ENCODE peak calls at places on chromosomes 2 and 18, in five cellular contexts. One of them, this sample, is unnamed.
A peak's percentile ranks its signal among the peaks of the same experiment; 100 is the strongest.

GRCh38 chr2:151260492-151261239 is 997 bp downstream of the RBM43 start:
- DNase-seq in transverse colon: no peak
- DNase-seq in heart left ventricle: no peak
- DNase-seq in IMR-90: peak; percentile 43
- DNase-seq in breast epithelium: no peak
- DNase-seq in this sample: no peak

GRCh38 chr2:6626406-6627012 is 239.2 kb downstream of the CMPK2 start:
- DNase-seq in IMR-90: peak; percentile 72
- DNase-seq in transverse colon: no peak
- DNase-seq in heart left ventricle: no peak
- DNase-seq in breast epithelium: no peak
- DNase-seq in this sample: no peak

GRCh38 chr2:100882645-100883613 is 63.0 kb downstream of the NPAS2 start:
- DNase-seq in breast epithelium: no peak
- DNase-seq in transverse colon: peak; percentile 46
- DNase-seq in heart left ventricle: no peak
- DNase-seq in IMR-90: peak; percentile 38
- DNase-seq in this sample: peak; percentile 52

GRCh38 chr2:161370981-161371380 is 45.1 kb upstream of the TBR1 start:
- DNase-seq in heart left ventricle: no peak
- DNase-seq in breast epithelium: no peak
- DNase-seq in IMR-90: no peak
- DNase-seq in transverse colon: no peak
- DNase-seq in this sample: no peak

GRCh38 chr2:137208361-137208973 is 443.1 kb downstream of the THSD7B start:
- DNase-seq in IMR-90: no peak
- DNase-seq in breast epithelium: no peak
- DNase-seq in heart left ventricle: no peak
- DNase-seq in transverse colon: no peak
- DNase-seq in this sample: no peak

GRCh38 chr2:217075225-217075802 is 215.4 kb upstream of the TNP1 start:
- DNase-seq in IMR-90: peak; percentile 69
- DNase-seq in breast epithelium: no peak
- DNase-seq in transverse colon: no peak
- DNase-seq in heart left ventricle: peak; percentile 80
- DNase-seq in this sample: peak; percentile 63

GRCh38 chr2:53859354-53860159 is at the start of gene GPR75:
- DNase-seq in transverse colon: no peak
- DNase-seq in IMR-90: peak; percentile 17
- DNase-seq in breast epithelium: peak; percentile 57
- DNase-seq in heart left ventricle: peak; percentile 32
- DNase-seq in this sample: no peak

GRCh38 chr2:18614042-18614441 is 24.7 kb upstream of the NT5C1B start:
- DNase-seq in breast epithelium: no peak
- DNase-seq in heart left ventricle: no peak
- DNase-seq in IMR-90: peak; percentile 65
- DNase-seq in transverse colon: no peak
- DNase-seq in this sample: no peak

GRCh38 chr18:23634692-23635091 is 28.0 kb downstream of the ANKRD29 start:
- DNase-seq in IMR-90: no peak
- DNase-seq in breast epithelium: no peak
- DNase-seq in heart left ventricle: no peak
- DNase-seq in transverse colon: no peak
- DNase-seq in this sample: no peak

GRCh38 chr2:74991977-74992376 is 33.5 kb downstream of the POLE4 start:
- DNase-seq in transverse colon: no peak
- DNase-seq in heart left ventricle: no peak
- DNase-seq in breast epithelium: no peak
- DNase-seq in IMR-90: peak; percentile 73
- DNase-seq in this sample: no peak

GRCh38 chr2:149005471-149006077 is 32.9 kb upstream of the LYPD6B start:
- DNase-seq in breast epithelium: no peak
- DNase-seq in heart left ventricle: no peak
- DNase-seq in transverse colon: no peak
- DNase-seq in IMR-90: no peak
- DNase-seq in this sample: no peak

GRCh38 chr2:39593439-39594393 is 72.0 kb upstream of the TMEM178A start:
- DNase-seq in transverse colon: no peak
- DNase-seq in breast epithelium: no peak
- DNase-seq in IMR-90: peak; percentile 88
- DNase-seq in heart left ventricle: peak; percentile 57
- DNase-seq in this sample: peak; percentile 61

GRCh38 chr2:88831792-88832248 is 140.3 kb downstream of the RPIA start:
- DNase-seq in transverse colon: peak; percentile 83
- DNase-seq in IMR-90: peak; percentile 16
- DNase-seq in breast epithelium: no peak
- DNase-seq in heart left ventricle: no peak
- DNase-seq in this sample: peak; percentile 83

GRCh38 chr2:35160871-35161270 is 1194.7 kb upstream of the CRIM1 start:
- DNase-seq in transverse colon: no peak
- DNase-seq in heart left ventricle: no peak
- DNase-seq in IMR-90: no peak
- DNase-seq in breast epithelium: no peak
- DNase-seq in this sample: no peak

GRCh38 chr2:60414731-60415130 is 138.7 kb downstream of the BCL11A start:
- DNase-seq in IMR-90: peak; percentile 70
- DNase-seq in transverse colon: no peak
- DNase-seq in breast epithelium: no peak
- DNase-seq in heart left ventricle: no peak
- DNase-seq in this sample: no peak

GRCh38 chr2:86790828-86791561 is at the start of gene CD8A:
- DNase-seq in transverse colon: no peak
- DNase-seq in heart left ventricle: no peak
- DNase-seq in IMR-90: peak; percentile 11
- DNase-seq in breast epithelium: no peak
- DNase-seq in this sample: no peak

GRCh38 chr2:236366406-236366805 is 102.2 kb upstream of the ASB18 start:
- DNase-seq in transverse colon: no peak
- DNase-seq in IMR-90: no peak
- DNase-seq in breast epithelium: no peak
- DNase-seq in heart left ventricle: no peak
- DNase-seq in this sample: peak; percentile 4

GRCh38 chr18:75840131-75840530 is 412.6 kb upstream of the SMIM21 start:
- DNase-seq in breast epithelium: no peak
- DNase-seq in heart left ventricle: no peak
- DNase-seq in IMR-90: no peak
- DNase-seq in transverse colon: no peak
- DNase-seq in this sample: no peak

GRCh38 chr2:111185496-111186022 is 64.8 kb downstream of the BCL2L11 start:
- DNase-seq in IMR-90: no peak
- DNase-seq in breast epithelium: no peak
- DNase-seq in heart left ventricle: peak; percentile 42
- DNase-seq in transverse colon: peak; percentile 88
- DNase-seq in this sample: peak; percentile 86

GRCh38 chr2:30527411-30527810 is 80.4 kb downstream of the LCLAT1 start:
- DNase-seq in heart left ventricle: no peak
- DNase-seq in transverse colon: no peak
- DNase-seq in IMR-90: peak; percentile 70
- DNase-seq in breast epithelium: no peak
- DNase-seq in this sample: no peak

GRCh38 chr2:128145651-128146050 is 54.7 kb downstream of the UGGT1 start:
- DNase-seq in breast epithelium: no peak
- DNase-seq in IMR-90: peak; percentile 24
- DNase-seq in transverse colon: no peak
- DNase-seq in heart left ventricle: no peak
- DNase-seq in this sample: no peak

GRCh38 chr2:96805026-96805425 is 11.0 kb upstream of the CNNM3 start:
- DNase-seq in IMR-90: no peak
- DNase-seq in heart left ventricle: no peak
- DNase-seq in breast epithelium: no peak
- DNase-seq in transverse colon: no peak
- DNase-seq in this sample: no peak

GRCh38 chr18:52339891-52340371 is at the start of gene DCC:
- DNase-seq in breast epithelium: no peak
- DNase-seq in IMR-90: peak; percentile 45
- DNase-seq in heart left ventricle: no peak
- DNase-seq in transverse colon: peak; percentile 34
- DNase-seq in this sample: peak; percentile 73

GRCh38 chr2:162826901-162827300 is 11.7 kb downstream of the KCNH7 start:
- DNase-seq in breast epithelium: no peak
- DNase-seq in heart left ventricle: no peak
- DNase-seq in transverse colon: no peak
- DNase-seq in IMR-90: no peak
- DNase-seq in this sample: no peak

GRCh38 chr2:238914648-238915015 is 66.7 kb downstream of the TWIST2 start:
- DNase-seq in transverse colon: no peak
- DNase-seq in IMR-90: peak; percentile 76
- DNase-seq in heart left ventricle: no peak
- DNase-seq in breast epithelium: peak; percentile 20
- DNase-seq in this sample: no peak

GRCh38 chr2:149428783-149429182 is 98.4 kb downstream of the LYPD6 start:
- DNase-seq in IMR-90: no peak
- DNase-seq in heart left ventricle: no peak
- DNase-seq in breast epithelium: no peak
- DNase-seq in transverse colon: no peak
- DNase-seq in this sample: no peak

GRCh38 chr2:8582191-8582849 is 99.5 kb upstream of the ID2 start:
- DNase-seq in IMR-90: no peak
- DNase-seq in heart left ventricle: no peak
- DNase-seq in transverse colon: no peak
- DNase-seq in breast epithelium: no peak
- DNase-seq in this sample: no peak

GRCh38 chr2:67485431-67485830 is 88.3 kb downstream of the ETAA1 start:
- DNase-seq in heart left ventricle: no peak
- DNase-seq in breast epithelium: no peak
- DNase-seq in IMR-90: peak; percentile 52
- DNase-seq in transverse colon: no peak
- DNase-seq in this sample: no peak

GRCh38 chr18:56066524-56067215 is 478.7 kb upstream of the TCF4 start:
- DNase-seq in heart left ventricle: no peak
- DNase-seq in IMR-90: no peak
- DNase-seq in transverse colon: no peak
- DNase-seq in breast epithelium: no peak
- DNase-seq in this sample: no peak

GRCh38 chr2:229282758-229283546 is 11.9 kb upstream of the PID1 start:
- DNase-seq in IMR-90: peak; percentile 74
- DNase-seq in transverse colon: peak; percentile 23
- DNase-seq in breast epithelium: no peak
- DNase-seq in heart left ventricle: peak; percentile 65
- DNase-seq in this sample: peak; percentile 51

GRCh38 chr2:232598293-232598692 is 35.1 kb upstream of the EFHD1 start:
- DNase-seq in heart left ventricle: no peak
- DNase-seq in transverse colon: no peak
- DNase-seq in IMR-90: no peak
- DNase-seq in breast epithelium: no peak
- DNase-seq in this sample: no peak

GRCh38 chr18:6876646-6877045 is 147.1 kb downstream of the ARHGAP28 start:
- DNase-seq in transverse colon: no peak
- DNase-seq in breast epithelium: no peak
- DNase-seq in heart left ventricle: no peak
- DNase-seq in IMR-90: peak; percentile 45
- DNase-seq in this sample: no peak

GRCh38 chr2:144490857-144491256 is 29.1 kb downstream of the ZEB2 start:
- DNase-seq in IMR-90: no peak
- DNase-seq in heart left ventricle: no peak
- DNase-seq in transverse colon: no peak
- DNase-seq in breast epithelium: no peak
- DNase-seq in this sample: no peak

GRCh38 chr2:66437601-66438497 is 2.9 kb downstream of the MEIS1 start:
- DNase-seq in IMR-90: no peak
- DNase-seq in breast epithelium: no peak
- DNase-seq in transverse colon: no peak
- DNase-seq in heart left ventricle: peak; percentile 59
- DNase-seq in this sample: no peak
- H3K27ac ChIP-seq in IMR-90: peak overlapping the region; percentile 99
- H3K27ac ChIP-seq in breast epithelium: peak overlapping the region; percentile 74
- H3K27ac ChIP-seq in transverse colon: peak overlapping the region; percentile 94
- H3K27ac ChIP-seq in heart left ventricle: peak overlapping the region; percentile 84
- H3K27ac ChIP-seq in this sample: peak overlapping the region; percentile 92

GRCh38 chr2:213243189-213244044 is 40.8 kb upstream of the SPAG16 start:
- DNase-seq in breast epithelium: no peak
- DNase-seq in transverse colon: no peak
- DNase-seq in heart left ventricle: no peak
- DNase-seq in IMR-90: no peak
- DNase-seq in this sample: no peak
- H3K4me3 ChIP-seq in breast epithelium: no peak overlapping the region
- H3K4me3 ChIP-seq in transverse colon: no peak overlapping the region
- H3K4me3 ChIP-seq in heart left ventricle: no peak overlapping the region
- H3K4me3 ChIP-seq in IMR-90: no peak overlapping the region
- H3K4me3 ChIP-seq in this sample: no peak overlapping the region

DNA sequence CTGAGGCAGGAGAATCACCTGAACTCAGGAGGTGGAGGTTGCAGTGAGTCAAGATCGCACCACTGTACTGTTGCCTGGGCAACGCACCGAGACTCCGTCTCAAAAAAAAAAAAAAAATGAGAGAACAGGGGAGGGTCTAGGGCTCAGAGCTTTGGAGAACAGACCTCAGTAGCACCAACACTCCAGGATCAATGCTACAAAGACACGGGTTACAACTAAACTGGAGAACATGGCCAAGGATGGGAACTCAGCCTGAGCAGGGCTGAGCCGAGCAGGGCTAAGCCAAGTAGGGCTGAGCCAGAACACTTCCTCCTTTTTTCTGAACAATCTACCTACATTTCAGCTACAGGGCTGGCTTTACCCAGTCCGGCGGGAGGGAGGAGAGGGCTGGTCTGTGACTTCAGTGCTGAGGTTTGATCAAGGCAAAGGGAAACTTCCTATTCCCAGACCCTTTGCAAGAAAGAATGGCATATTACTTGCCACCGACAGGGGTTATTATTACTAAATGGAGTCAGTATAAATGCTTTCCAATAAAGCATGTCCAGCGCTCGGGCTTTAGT is 2.9 kb upstream of the CASP8 start:
- DNase-seq in transverse colon: peak; percentile 62
- DNase-seq in IMR-90: peak; percentile 5
- DNase-seq in heart left ventricle: peak; percentile 31
- DNase-seq in breast epithelium: no peak
- DNase-seq in this sample: no peak
- TF ChIP-seq POLR2A in transverse colon: no peak
- TF ChIP-seq POLR2A in IMR-90: no peak
- TF ChIP-seq POLR2A in heart left ventricle: no peak
- TF ChIP-seq POLR2A in breast epithelium: no peak
- TF ChIP-seq POLR2A in this sample: no peak

DNA sequence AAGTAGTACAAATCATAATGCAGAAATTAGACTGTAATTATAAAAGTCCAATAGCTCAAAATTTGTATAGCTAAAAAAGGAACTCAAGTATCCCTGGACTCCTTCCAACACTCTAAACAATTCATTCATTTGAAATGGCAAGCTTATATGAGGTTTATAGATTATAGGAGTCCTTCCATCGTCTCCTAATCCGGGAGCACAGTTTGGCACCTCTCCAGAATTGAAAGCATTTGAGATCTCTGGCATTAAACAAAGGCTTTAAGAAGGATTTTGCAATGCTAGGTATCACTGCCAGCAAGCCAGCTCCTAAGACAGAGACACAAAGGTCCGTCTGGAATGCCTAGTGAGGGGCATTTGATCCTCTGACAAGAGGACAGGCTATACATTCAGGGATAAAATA is 90.9 kb downstream of the ACVR1 start:
- DNase-seq in transverse colon: peak; percentile 17
- DNase-seq in IMR-90: peak; percentile 48
- DNase-seq in breast epithelium: no peak
- DNase-seq in heart left ventricle: no peak
- DNase-seq in this sample: no peak
- H3K27ac ChIP-seq in transverse colon: peak overlapping the region; percentile 79
- H3K27ac ChIP-seq in IMR-90: no peak overlapping the region
- H3K27ac ChIP-seq in breast epithelium: peak overlapping the region; percentile 78
- H3K27ac ChIP-seq in heart left ventricle: peak overlapping the region; percentile 60
- H3K27ac ChIP-seq in this sample: no peak overlapping the region

GRCh38 chr2:68771211-68771721 is 36.7 kb downstream of the ARHGAP25 start:
- DNase-seq in transverse colon: no peak
- DNase-seq in IMR-90: peak; percentile 68
- DNase-seq in breast epithelium: no peak
- DNase-seq in heart left ventricle: peak; percentile 54
- DNase-seq in this sample: no peak
- H3K4me3 ChIP-seq in transverse colon: no peak overlapping the region
- H3K4me3 ChIP-seq in IMR-90: no peak overlapping the region
- H3K4me3 ChIP-seq in breast epithelium: no peak overlapping the region
- H3K4me3 ChIP-seq in heart left ventricle: no peak overlapping the region
- H3K4me3 ChIP-seq in this sample: no peak overlapping the region

This sample was measured in testis.